ENCODE peak calls at places on chromosomes 7 and 10, in nine cellular contexts. L is stimulated activated CD8-positive, alpha-beta memory T cell treated with anti-CD3 and anti-CD28 coated beads, Interleukin-7, amount 100 ng/mL, for 4 hours; S is cardiac septum; F is Calu3; P is T-helper 2 cell; T is Jurkat, Clone E6-1; Y is substantia nigra; G is GM12892; W is cerebellar nuclear complex. Q is an unnamed sample.

GRCh38 chr7:132145466-132145865 is 430.8 kb downstream of the PLXNA4 start:
- DNase-seq in T (no peak), Y (peak), W (no peak), G (no peak), F (peak), P (no peak), S (no peak), L (no peak), Q (no peak)

GRCh38 chr7:152076324-152076821 is 50.9 kb downstream of the GALNT11 start:
- DNase-seq in S (no peak), L (no peak), F (peak), T (peak), G (no peak), W (no peak), P (no peak), Y (no peak), Q (no peak)

GRCh38 chr7:107813524-107813923 is 10.5 kb upstream of the SLC26A3 start:
- DNase-seq in Y (no peak), L (no peak), W (no peak), S (no peak), T (no peak), P (no peak), G (no peak), F (no peak), Q (no peak)

GRCh38 chr10:15461353-15462108 is 90.4 kb upstream of the FAM171A1 start:
- DNase-seq in S (no peak), W (no peak), F (peak), P (no peak), L (no peak), Y (no peak), T (no peak), G (no peak), Q (no peak)

GRCh38 chr7:8597565-8597964 is 164.2 kb downstream of the NXPH1 start:
- DNase-seq in F (no peak), W (no peak), Y (no peak), T (no peak), L (no peak), P (no peak), G (no peak), S (no peak), Q (no peak)

GRCh38 chr7:145156834-145157233 is 321.0 kb upstream of the TPK1 start:
- DNase-seq in G (no peak), S (no peak), Y (no peak), T (no peak), P (no peak), F (no peak), W (no peak), L (no peak), Q (no peak)

GRCh38 chr7:68321076-68321639 is 1277.1 kb upstream of the AUTS2 start:
- DNase-seq in S (no peak), W (no peak), G (no peak), P (no peak), L (no peak), F (no peak), Y (peak), T (no peak), Q (no peak)

GRCh38 chr7:36092221-36092771 is 60.8 kb upstream of the EEPD1 start:
- DNase-seq in F (no peak), G (no peak), L (no peak), P (no peak), T (no peak), S (no peak), Y (no peak), W (no peak), Q (no peak)

Q was measured in D721Med.